ENCODE peak calls at places on chromosomes 4 and X, in five cellular contexts. One of them, this sample, is unnamed.

GRCh38 chr4:121791481-121791880 is 9.6 kb upstream of the EXOSC9 start:
- DNase-seq in nephron progenitor cell: no peak
- DNase-seq in mesothelial cell of epicardium: no peak
- DNase-seq in heart left ventricle: no peak
- DNase-seq in fibroblast of lung: peak; percentile 91
- DNase-seq in this sample: no peak

GRCh38 chr4:124854968-124855367 is 142.4 kb upstream of the ANKRD50 start:
- DNase-seq in mesothelial cell of epicardium: no peak
- DNase-seq in heart left ventricle: no peak
- DNase-seq in nephron progenitor cell: no peak
- DNase-seq in fibroblast of lung: peak; percentile 80
- DNase-seq in this sample: peak; percentile 3

GRCh38 chr4:184343400-184344177 is 125.9 kb upstream of the ENPP6 start:
- DNase-seq in nephron progenitor cell: peak; percentile 60
- DNase-seq in heart left ventricle: peak; percentile 75
- DNase-seq in fibroblast of lung: peak; percentile 81
- DNase-seq in mesothelial cell of epicardium: no peak
- DNase-seq in this sample: peak; percentile 67

GRCh38 chrX:28552882-28553829 is 34.1 kb upstream of the IL1RAPL1 start:
- DNase-seq in mesothelial cell of epicardium: no peak
- DNase-seq in heart left ventricle: no peak
- DNase-seq in nephron progenitor cell: no peak
- DNase-seq in fibroblast of lung: no peak
- DNase-seq in this sample: no peak

GRCh38 chrX:70454441-70455365 is 10.1 kb downstream of the DLG3 start:
- DNase-seq in heart left ventricle: peak; percentile 78
- DNase-seq in nephron progenitor cell: peak; percentile 85
- DNase-seq in fibroblast of lung: peak; percentile 43
- DNase-seq in mesothelial cell of epicardium: peak; percentile 66
- DNase-seq in this sample: peak; percentile 75

GRCh38 chr4:71765349-71765748 is 18.5 kb downstream of the GC start:
- DNase-seq in mesothelial cell of epicardium: no peak
- DNase-seq in nephron progenitor cell: no peak
- DNase-seq in fibroblast of lung: peak; percentile 76
- DNase-seq in heart left ventricle: no peak
- DNase-seq in this sample: no peak

GRCh38 chr4:121697626-121698025 is 846 bp upstream of the ANXA5 start:
- DNase-seq in heart left ventricle: no peak
- DNase-seq in nephron progenitor cell: no peak
- DNase-seq in fibroblast of lung: no peak
- DNase-seq in mesothelial cell of epicardium: no peak
- DNase-seq in this sample: peak; percentile 14

GRCh38 chr4:108683479-108683878 is 33.1 kb downstream of the OSTC start:
- DNase-seq in heart left ventricle: no peak
- DNase-seq in nephron progenitor cell: no peak
- DNase-seq in fibroblast of lung: peak; percentile 57
- DNase-seq in mesothelial cell of epicardium: no peak
- DNase-seq in this sample: no peak

GRCh38 chrX:73855546-73855945 is 292.5 kb downstream of the CHIC1 start:
- DNase-seq in fibroblast of lung: peak; percentile 53
- DNase-seq in mesothelial cell of epicardium: no peak
- DNase-seq in heart left ventricle: peak; percentile 57
- DNase-seq in nephron progenitor cell: peak; percentile 67
- DNase-seq in this sample: no peak

GRCh38 chr4:929970-930625 is 2.0 kb downstream of the GAK start:
- DNase-seq in nephron progenitor cell: no peak
- DNase-seq in mesothelial cell of epicardium: no peak
- DNase-seq in heart left ventricle: no peak
- DNase-seq in fibroblast of lung: no peak
- DNase-seq in this sample: no peak

GRCh38 chr4:83109480-83110221 is 4.9 kb downstream of the PLAC8 start:
- DNase-seq in nephron progenitor cell: peak; percentile 74
- DNase-seq in mesothelial cell of epicardium: peak; percentile 46
- DNase-seq in heart left ventricle: peak; percentile 77
- DNase-seq in fibroblast of lung: peak; percentile 34
- DNase-seq in this sample: peak; percentile 74

GRCh38 chrX:9037296-9037695 is 3.4 kb upstream of the FAM9B start:
- DNase-seq in nephron progenitor cell: no peak
- DNase-seq in heart left ventricle: no peak
- DNase-seq in fibroblast of lung: no peak
- DNase-seq in mesothelial cell of epicardium: no peak
- DNase-seq in this sample: no peak

GRCh38 chrX:118968031-118968430 is 6.4 kb upstream of the LONRF3 start:
- DNase-seq in nephron progenitor cell: no peak
- DNase-seq in fibroblast of lung: no peak
- DNase-seq in mesothelial cell of epicardium: no peak
- DNase-seq in heart left ventricle: no peak
- DNase-seq in this sample: no peak

GRCh38 chr4:82852751-82853053 is 38.3 kb downstream of the SEC31A start:
- DNase-seq in nephron progenitor cell: no peak
- DNase-seq in heart left ventricle: no peak
- DNase-seq in fibroblast of lung: no peak
- DNase-seq in mesothelial cell of epicardium: no peak
- DNase-seq in this sample: no peak

GRCh38 chr4:122293374-122294365 is 85.1 kb upstream of the ADAD1 start:
- DNase-seq in mesothelial cell of epicardium: no peak
- DNase-seq in heart left ventricle: peak; percentile 54
- DNase-seq in fibroblast of lung: peak; percentile 30
- DNase-seq in nephron progenitor cell: no peak
- DNase-seq in this sample: no peak

GRCh38 chr4:158046345-158046744 is 126.5 kb downstream of the GASK1B start:
- DNase-seq in nephron progenitor cell: no peak
- DNase-seq in fibroblast of lung: peak; percentile 39
- DNase-seq in mesothelial cell of epicardium: no peak
- DNase-seq in heart left ventricle: no peak
- DNase-seq in this sample: no peak

GRCh38 chr4:163467371-163467770 is 6.2 kb downstream of the TKTL2 start:
- DNase-seq in fibroblast of lung: no peak
- DNase-seq in nephron progenitor cell: no peak
- DNase-seq in heart left ventricle: no peak
- DNase-seq in mesothelial cell of epicardium: no peak
- DNase-seq in this sample: no peak

GRCh38 chrX:17805120-17805519 is 56.0 kb downstream of the RAI2 start:
- DNase-seq in heart left ventricle: no peak
- DNase-seq in nephron progenitor cell: no peak
- DNase-seq in mesothelial cell of epicardium: no peak
- DNase-seq in fibroblast of lung: no peak
- DNase-seq in this sample: no peak

GRCh38 chr4:2936773-2937145 is 26.4 kb downstream of the NOP14 start:
- DNase-seq in heart left ventricle: peak; percentile 37
- DNase-seq in nephron progenitor cell: no peak
- DNase-seq in fibroblast of lung: peak; percentile 85
- DNase-seq in mesothelial cell of epicardium: peak; percentile 5
- DNase-seq in this sample: peak; percentile 69

GRCh38 chr4:96097040-96097607 is 257.2 kb downstream of the PDHA2 start:
- DNase-seq in fibroblast of lung: peak; percentile 86
- DNase-seq in mesothelial cell of epicardium: no peak
- DNase-seq in heart left ventricle: no peak
- DNase-seq in nephron progenitor cell: no peak
- DNase-seq in this sample: no peak

GRCh38 chr4:140943486-140943885 is 187.3 kb upstream of the TBC1D9 start:
- DNase-seq in fibroblast of lung: peak; percentile 91
- DNase-seq in mesothelial cell of epicardium: no peak
- DNase-seq in heart left ventricle: no peak
- DNase-seq in nephron progenitor cell: no peak
- DNase-seq in this sample: no peak

GRCh38 chrX:18010251-18010650 is 149.2 kb upstream of the RAI2 start:
- DNase-seq in nephron progenitor cell: no peak
- DNase-seq in fibroblast of lung: no peak
- DNase-seq in mesothelial cell of epicardium: no peak
- DNase-seq in heart left ventricle: no peak
- DNase-seq in this sample: no peak

GRCh38 chr4:25088342-25088952 is 57.7 kb upstream of the LGI2 start:
- DNase-seq in fibroblast of lung: peak; percentile 40
- DNase-seq in heart left ventricle: peak; percentile 67
- DNase-seq in mesothelial cell of epicardium: no peak
- DNase-seq in nephron progenitor cell: no peak
- DNase-seq in this sample: peak; percentile 50

GRCh38 chr4:118758293-118758692 is 73.1 kb downstream of the METTL14 start:
- DNase-seq in heart left ventricle: no peak
- DNase-seq in nephron progenitor cell: no peak
- DNase-seq in mesothelial cell of epicardium: no peak
- DNase-seq in fibroblast of lung: no peak
- DNase-seq in this sample: no peak

GRCh38 chr4:119525771-119526712 is 102.6 kb downstream of the PDE5A start:
- DNase-seq in heart left ventricle: no peak
- DNase-seq in mesothelial cell of epicardium: no peak
- DNase-seq in fibroblast of lung: peak; percentile 71
- DNase-seq in nephron progenitor cell: no peak
- DNase-seq in this sample: no peak

GRCh38 chr4:15776871-15777648 is 1.1 kb upstream of the CD38 start:
- DNase-seq in mesothelial cell of epicardium: no peak
- DNase-seq in fibroblast of lung: no peak
- DNase-seq in heart left ventricle: no peak
- DNase-seq in nephron progenitor cell: no peak
- DNase-seq in this sample: no peak

GRCh38 chr4:44118971-44119680 is 329.5 kb downstream of the KCTD8 start:
- DNase-seq in mesothelial cell of epicardium: no peak
- DNase-seq in nephron progenitor cell: no peak
- DNase-seq in fibroblast of lung: peak; percentile 5
- DNase-seq in heart left ventricle: no peak
- DNase-seq in this sample: no peak

GRCh38 chr4:69362351-69362750 is 82.1 kb downstream of the UGT2B28 start:
- DNase-seq in fibroblast of lung: no peak
- DNase-seq in nephron progenitor cell: no peak
- DNase-seq in mesothelial cell of epicardium: no peak
- DNase-seq in heart left ventricle: no peak
- DNase-seq in this sample: no peak

GRCh38 chr4:17323619-17324400 is 188.1 kb downstream of the QDPR start:
- DNase-seq in fibroblast of lung: peak; percentile 58
- DNase-seq in mesothelial cell of epicardium: no peak
- DNase-seq in heart left ventricle: no peak
- DNase-seq in nephron progenitor cell: peak; percentile 6
- DNase-seq in this sample: no peak

GRCh38 chr4:38753021-38753806 is 29.6 kb downstream of the TLR10 start:
- DNase-seq in mesothelial cell of epicardium: peak; percentile 63
- DNase-seq in nephron progenitor cell: peak; percentile 83
- DNase-seq in fibroblast of lung: peak; percentile 100
- DNase-seq in heart left ventricle: peak; percentile 85
- DNase-seq in this sample: no peak

GRCh38 chrX:34580069-34580468 is 77.0 kb downstream of the TMEM47 start:
- DNase-seq in nephron progenitor cell: no peak
- DNase-seq in fibroblast of lung: no peak
- DNase-seq in heart left ventricle: no peak
- DNase-seq in mesothelial cell of epicardium: no peak
- DNase-seq in this sample: no peak

GRCh38 chrX:39000802-39001201 is 199.5 kb downstream of the MID1IP1 start:
- DNase-seq in mesothelial cell of epicardium: no peak
- DNase-seq in heart left ventricle: no peak
- DNase-seq in fibroblast of lung: no peak
- DNase-seq in nephron progenitor cell: no peak
- DNase-seq in this sample: no peak

GRCh38 chr4:65083076-65083475 is 587.2 kb downstream of the EPHA5 start:
- DNase-seq in heart left ventricle: no peak
- DNase-seq in fibroblast of lung: peak; percentile 77
- DNase-seq in nephron progenitor cell: no peak
- DNase-seq in mesothelial cell of epicardium: no peak
- DNase-seq in this sample: no peak

GRCh38 chr4:14257903-14258302 is 630.4 kb upstream of the BOD1L1 start:
- DNase-seq in nephron progenitor cell: no peak
- DNase-seq in fibroblast of lung: no peak
- DNase-seq in heart left ventricle: no peak
- DNase-seq in mesothelial cell of epicardium: no peak
- DNase-seq in this sample: no peak

GRCh38 chr4:14254806-14255445 is 627.4 kb upstream of the BOD1L1 start:
- DNase-seq in fibroblast of lung: no peak
- DNase-seq in heart left ventricle: no peak
- DNase-seq in nephron progenitor cell: no peak
- DNase-seq in mesothelial cell of epicardium: no peak
- DNase-seq in this sample: no peak

GRCh38 chr4:14259926-14260325 is 632.4 kb upstream of the BOD1L1 start:
- DNase-seq in heart left ventricle: no peak
- DNase-seq in fibroblast of lung: no peak
- DNase-seq in nephron progenitor cell: no peak
- DNase-seq in mesothelial cell of epicardium: no peak
- DNase-seq in this sample: no peak

GRCh38 chr4:14249226-14249625 is 621.7 kb upstream of the BOD1L1 start:
- DNase-seq in nephron progenitor cell: no peak
- DNase-seq in fibroblast of lung: no peak
- DNase-seq in mesothelial cell of epicardium: no peak
- DNase-seq in heart left ventricle: no peak
- DNase-seq in this sample: no peak

GRCh38 chr4:14254252-14254651 is 626.7 kb upstream of the BOD1L1 start:
- DNase-seq in heart left ventricle: peak; percentile 55
- DNase-seq in fibroblast of lung: peak; percentile 18
- DNase-seq in nephron progenitor cell: peak; percentile 34
- DNase-seq in mesothelial cell of epicardium: no peak
- DNase-seq in this sample: peak; percentile 4
- TF ChIP-seq CTCF in heart left ventricle: peak; percentile 58
- TF ChIP-seq CTCF in fibroblast of lung: peak; percentile 45
- TF ChIP-seq CTCF in nephron progenitor cell: peak; percentile 44
- TF ChIP-seq CTCF in mesothelial cell of epicardium: peak; percentile 64
- TF ChIP-seq CTCF in this sample: peak; percentile 53

GRCh38 chrX:2614911-2615310 is 76.2 kb upstream of the CD99 start:
- DNase-seq in nephron progenitor cell: no peak
- DNase-seq in fibroblast of lung: peak; percentile 81
- DNase-seq in mesothelial cell of epicardium: no peak
- DNase-seq in heart left ventricle: no peak
- DNase-seq in this sample: no peak
- TF ChIP-seq CTCF in nephron progenitor cell: peak; percentile 26
- TF ChIP-seq CTCF in fibroblast of lung: peak; percentile 58
- TF ChIP-seq CTCF in mesothelial cell of epicardium: no peak
- TF ChIP-seq CTCF in heart left ventricle: peak; percentile 52
- TF ChIP-seq CTCF in this sample: no peak

GRCh38 chr4:6728320-6729029 is 12.5 kb downstream of the BLOC1S4 start:
- DNase-seq in mesothelial cell of epicardium: no peak
- DNase-seq in fibroblast of lung: no peak
- DNase-seq in nephron progenitor cell: no peak
- DNase-seq in heart left ventricle: no peak
- DNase-seq in this sample: no peak
- TF ChIP-seq CTCF in mesothelial cell of epicardium: no peak
- TF ChIP-seq CTCF in fibroblast of lung: no peak
- TF ChIP-seq CTCF in nephron progenitor cell: no peak
- TF ChIP-seq CTCF in heart left ventricle: no peak
- TF ChIP-seq CTCF in this sample: no peak

DNA sequence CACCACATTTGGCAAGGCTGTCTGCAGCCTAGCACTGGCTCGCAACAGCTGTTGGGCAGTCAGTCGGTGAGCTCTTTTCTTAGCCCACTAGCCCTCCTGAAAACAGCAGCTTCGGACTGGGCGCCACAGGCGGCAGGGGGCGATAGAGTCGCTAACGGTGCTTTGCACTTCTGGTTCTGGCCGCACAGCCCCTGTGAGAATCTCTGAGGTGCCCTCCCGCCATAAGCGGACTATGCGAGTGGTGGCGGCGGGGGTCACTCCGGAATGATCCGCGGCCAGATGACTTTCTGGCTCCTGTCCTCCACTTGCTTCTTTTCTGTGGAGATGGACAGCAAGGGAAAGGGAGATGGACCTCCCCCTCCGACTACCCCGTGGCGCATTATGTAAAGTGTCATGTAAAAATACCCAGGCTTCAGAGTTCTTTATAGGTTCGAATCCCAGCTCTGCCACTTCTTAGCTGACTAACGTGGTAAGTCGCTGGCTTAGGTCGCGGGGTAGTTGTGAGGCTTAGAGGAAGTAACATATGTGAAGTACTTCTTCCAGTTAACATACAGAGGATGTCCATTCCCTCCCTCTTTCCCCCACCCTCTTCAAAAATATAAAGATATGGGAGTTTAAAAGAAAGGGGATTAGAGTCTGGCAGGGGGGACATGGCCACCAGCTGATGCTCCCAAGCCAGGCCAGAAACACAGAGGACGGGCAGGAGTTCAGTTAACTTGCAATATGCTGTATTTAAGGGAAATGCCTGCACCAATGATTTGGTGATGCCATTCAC is 11.0 kb downstream of the ARHGAP36 start:
- DNase-seq in mesothelial cell of epicardium: no peak
- DNase-seq in fibroblast of lung: peak; percentile 4
- DNase-seq in heart left ventricle: no peak
- DNase-seq in nephron progenitor cell: peak; percentile 89
- DNase-seq in this sample: peak; percentile 24
- TF ChIP-seq CTCF in mesothelial cell of epicardium: peak; percentile 46
- TF ChIP-seq CTCF in fibroblast of lung: peak; percentile 7
- TF ChIP-seq CTCF in heart left ventricle: peak; percentile 42
- TF ChIP-seq CTCF in nephron progenitor cell: peak; percentile 72
- TF ChIP-seq CTCF in this sample: peak; percentile 49